ENCODE peak calls at places on chromosomes 3 and 15, in seven cellular contexts. N is AG08395, E is skeletal muscle cell, B is PC-9, Z is GDM1, S is activated T-cell treated with anti-CD3 and anti-CD28 coated beads for 1 hour, L is NCI-H510A treated with DMSO at 0.1 percent for 48 hours. R is an unnamed sample.

GRCh38 chr3:126124148-126124868 is 40.4 kb upstream of the SLC41A3 start:
- DNase-seq in N (no peak), Z (no peak), L (peak; percentile 9), S (no peak), B (no peak), E (no peak), R (peak; percentile 30)

GRCh38 chr3:43505351-43505750 is 116.5 kb downstream of the ANO10 start:
- DNase-seq in E (peak; percentile 27), S (no peak), N (peak; percentile 25), B (no peak), Z (no peak), L (no peak), R (no peak)

GRCh38 chr3:196141052-196141865 is 59.4 kb upstream of the TFRC start:
- DNase-seq in N (no peak), E (no peak), Z (no peak), S (no peak), B (no peak), L (no peak), R (no peak)

GRCh38 chr15:41161736-41162135 is 45.7 kb upstream of the INO80 start:
- DNase-seq in L (no peak), Z (no peak), B (no peak), E (no peak), S (no peak), N (no peak), R (no peak)

GRCh38 chr3:15241341-15241740 is 35.3 kb downstream of the CAPN7 start:
- DNase-seq in Z (peak; percentile 1), S (no peak), L (no peak), E (no peak), B (peak; percentile 35), N (no peak), R (peak; percentile 40)

GRCh38 chr3:99789322-99789721 is 28.3 kb upstream of the CMSS1 start:
- DNase-seq in Z (peak; percentile 13), S (no peak), B (peak; percentile 34), N (peak; percentile 73), L (peak; percentile 30), E (no peak), R (no peak)

GRCh38 chr3:42205800-42206514 is 60.0 kb downstream of the CCK start:
- DNase-seq in B (no peak), Z (no peak), E (no peak), L (no peak), S (no peak), N (no peak), R (no peak)

GRCh38 chr3:120678331-120678845 is 3.7 kb downstream of the HGD start:
- DNase-seq in L (no peak), B (peak; percentile 33), E (peak; percentile 90), Z (peak; percentile 63), S (no peak), N (peak; percentile 48), R (peak; percentile 65)

GRCh38 chr15:67021455-67021854 is 43.9 kb upstream of the SMAD3 start:
- DNase-seq in B (no peak), E (no peak), Z (no peak), L (no peak), N (no peak), S (no peak), R (no peak)

GRCh38 chr15:88004379-88004778 is 252.2 kb downstream of the NTRK3 start:
- DNase-seq in B (no peak), L (no peak), E (no peak), N (no peak), Z (no peak), S (no peak), R (no peak)

R was measured in Caco-2.